ENCODE peak calls at places on chromosomes 4 and X, in six cellular contexts. C is A549, Y is HepG2, G is endothelial cell of umbilical vein, L is GM12878, I is K562. M is an unnamed sample.

GRCh38 chr4:53633608-53634007 is 42.3 kb upstream of the LNX1 start:
- DNase-seq in L (no peak), I (no peak), Y (no peak), C (no peak), G (no peak), M (peak)

GRCh38 chr4:184514121-184514988 is 40.0 kb upstream of the IRF2 start:
- DNase-seq in Y (no peak), L (peak), G (peak), C (peak), I (peak), M (peak)

GRCh38 chrX:33324099-33324498 is 112.8 kb upstream of the DMD start:
- DNase-seq in G (no peak), I (peak), C (no peak), Y (no peak), L (no peak), M (no peak)

GRCh38 chrX:20066968-20067708 is 49.6 kb downstream of the MAP7D2 start:
- DNase-seq in Y (peak), C (peak), G (peak), L (no peak), I (peak), M (peak)

GRCh38 chrX:30643313-30643821 is 9.9 kb upstream of the GK start:
- DNase-seq in G (no peak), Y (peak), I (no peak), C (no peak), L (no peak), M (peak)

GRCh38 chrX:78708171-78708570 is 39.3 kb upstream of the LPAR4 start:
- DNase-seq in G (peak), I (no peak), Y (peak), L (no peak), C (peak), M (peak)

GRCh38 chr4:132767901-132768300 is 381.2 kb upstream of the PCDH10 start:
- DNase-seq in G (no peak), C (no peak), Y (no peak), I (no peak), L (no peak), M (no peak)

GRCh38 chr4:155353923-155354540 is 22.7 kb downstream of the MAP9 start:
- DNase-seq in L (no peak), G (peak), C (peak), I (peak), Y (peak), M (peak)

DNA sequence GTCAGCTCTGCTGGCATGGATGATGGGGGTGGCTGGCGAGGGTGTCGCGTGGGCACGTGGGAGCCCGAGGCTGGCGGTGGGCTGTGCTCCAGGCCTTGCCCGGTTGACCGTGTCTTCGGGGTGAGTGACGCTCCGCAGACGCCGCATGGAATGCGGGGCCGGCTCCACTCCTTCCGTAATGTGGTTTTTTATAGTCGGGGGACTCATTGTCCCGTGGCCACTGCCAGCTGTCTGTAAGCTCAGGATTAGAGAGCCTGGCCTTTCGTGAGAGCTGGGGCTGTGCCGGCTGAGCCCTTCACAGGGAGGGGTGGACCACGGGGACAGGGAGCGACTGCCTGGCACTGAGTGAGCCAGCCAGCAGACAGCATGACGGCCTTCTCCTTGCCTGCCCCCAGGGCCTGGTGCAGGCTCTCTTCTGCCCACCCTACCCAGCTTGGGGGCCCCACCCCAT is 20.4 kb downstream of the DOK7 start:
- DNase-seq in L (no peak), I (no peak), G (no peak), C (no peak), Y (no peak), M (no peak)
- TF ChIP-seq POLR2A in L (no peak), I (no peak), G (no peak), C (no peak), Y (no peak), M (no peak)

DNA sequence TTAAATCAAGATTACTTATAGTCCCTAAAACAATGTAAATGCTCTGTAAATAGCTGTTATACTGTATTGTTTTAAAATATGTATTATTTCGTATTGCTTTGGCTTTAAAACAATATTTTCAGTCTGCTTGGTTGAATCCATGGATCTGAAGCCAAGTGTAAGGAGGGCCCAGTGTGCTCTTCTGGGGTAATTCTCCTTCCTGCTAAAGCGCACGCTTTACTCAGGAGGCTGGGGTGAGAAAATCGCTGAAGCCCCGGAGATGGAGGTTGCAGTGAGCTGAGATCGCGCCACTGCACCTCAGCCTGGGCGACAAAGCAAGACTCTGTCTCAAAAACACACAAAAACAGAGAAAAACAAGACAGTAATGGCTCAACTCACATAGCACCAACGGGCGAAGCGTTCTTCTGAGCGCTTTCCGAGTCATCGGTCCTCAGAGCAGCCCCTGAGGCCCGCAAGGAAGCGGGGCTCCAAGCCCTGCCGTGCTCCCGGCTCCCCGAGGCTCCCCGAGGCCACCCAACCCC is 356 bp upstream of the IDUA start:
- DNase-seq in G (no peak), L (no peak), C (no peak), Y (no peak), I (no peak), M (no peak)
- TF ChIP-seq MYC in G (no peak), L (no peak), C (no peak), Y (no peak), I (no peak), M (no peak)

GRCh38 chrX:101550362-101550761 is at the start of gene ARMCX1:
- DNase-seq in Y (no peak), G (peak), L (no peak), I (no peak), C (peak), M (peak)
- TF ChIP-seq POLR2A in Y (no peak), G (peak), L (no peak), I (no peak), C (no peak), M (no peak)

DNA sequence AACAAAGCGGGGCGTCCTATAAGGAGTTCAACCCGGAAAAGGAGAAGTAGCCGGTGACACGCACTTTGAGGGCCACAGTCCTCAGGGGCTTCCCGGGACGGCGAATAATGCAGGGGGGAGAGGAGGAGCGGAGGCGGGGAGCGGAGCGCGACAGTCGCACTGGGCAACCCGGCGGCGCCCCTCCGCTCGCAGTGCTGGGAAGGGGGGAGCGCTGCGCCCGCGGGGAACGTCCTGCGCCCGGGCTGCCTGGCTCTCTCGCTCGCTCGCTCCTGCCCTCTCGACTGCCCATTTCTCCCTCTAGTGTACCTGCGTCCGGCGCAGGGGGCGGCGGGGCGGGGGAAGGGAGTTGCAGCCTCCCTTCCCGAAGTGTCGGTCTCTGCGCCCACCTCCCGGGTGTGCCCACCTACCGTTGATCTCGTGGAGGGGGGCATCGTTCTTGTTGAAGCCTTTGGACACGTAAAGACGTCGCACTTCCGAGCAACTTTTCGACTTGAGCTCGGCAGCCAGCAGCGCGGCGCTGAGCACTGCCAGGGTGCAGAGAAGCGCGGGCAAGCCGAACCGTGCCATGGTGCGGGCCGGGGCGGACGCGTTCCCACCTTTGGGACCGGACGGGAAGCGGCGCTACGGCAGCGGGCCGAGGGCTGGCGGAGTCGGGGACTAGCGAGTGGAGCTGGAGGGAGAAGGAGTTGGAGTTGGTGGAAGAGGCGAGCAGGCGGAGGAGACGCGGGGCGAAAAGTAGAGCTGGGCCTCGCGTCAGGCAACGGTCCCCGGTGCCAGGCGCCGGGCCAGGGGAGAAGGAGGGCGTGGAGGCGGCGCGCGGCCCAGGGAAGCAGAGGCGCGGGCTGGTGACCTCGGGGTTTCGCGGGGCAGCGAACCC is 652 bp downstream of the GPC4 start:
- DNase-seq in G (no peak), C (peak), L (no peak), Y (no peak), I (no peak), M (no peak)
- TF ChIP-seq MYC in G (no peak), C (no peak), L (no peak), Y (no peak), I (no peak), M (no peak)

GRCh38 chrX:43504394-43504793 is 151.7 kb upstream of the MAOA start:
- DNase-seq in C (no peak), Y (no peak), I (no peak), L (no peak), G (no peak), M (no peak)

GRCh38 chrX:43510194-43510593 is 145.9 kb upstream of the MAOA start:
- DNase-seq in C (no peak), Y (no peak), I (no peak), G (no peak), L (no peak), M (no peak)

GRCh38 chrX:43500996-43501694 is 155.0 kb upstream of the MAOA start:
- DNase-seq in I (no peak), C (no peak), Y (no peak), L (no peak), G (no peak), M (no peak)

GRCh38 chrX:43508694-43509093 is 147.4 kb upstream of the MAOA start:
- DNase-seq in G (no peak), L (no peak), C (no peak), I (no peak), Y (no peak), M (no peak)

DNA sequence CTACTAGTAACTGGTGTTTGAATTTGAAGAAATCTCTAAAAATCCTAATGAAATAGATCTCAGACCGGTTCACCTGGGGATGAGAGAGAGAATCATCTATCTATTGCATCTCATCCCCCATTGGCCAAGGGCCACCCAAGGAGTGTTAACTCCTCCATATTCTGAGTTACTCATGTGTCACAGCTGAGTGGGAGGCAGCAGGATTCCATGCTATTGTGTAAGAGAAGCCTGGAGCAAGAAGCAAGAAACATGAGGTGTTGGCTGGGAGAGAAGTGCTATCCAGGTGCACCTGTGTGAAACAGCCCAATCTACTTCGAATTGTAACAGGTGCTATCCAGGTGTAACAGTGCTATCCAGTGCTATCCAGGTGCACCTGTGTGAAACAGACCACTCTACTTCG is 150.3 kb upstream of the MAOA start:
- DNase-seq in Y (no peak), I (no peak), G (no peak), C (no peak), L (no peak), M (no peak)
- TF ChIP-seq POLR2A in Y (no peak), I (no peak), G (no peak), C (no peak), L (no peak), M (no peak)

GRCh38 chr4:3479358-3480101 is 16.4 kb downstream of the DOK7 start:
- DNase-seq in Y (no peak), L (no peak), G (no peak), C (no peak), I (no peak), M (no peak)
- TF ChIP-seq MYC in Y (no peak), L (no peak), G (no peak), C (no peak), I (no peak), M (no peak)

DNA sequence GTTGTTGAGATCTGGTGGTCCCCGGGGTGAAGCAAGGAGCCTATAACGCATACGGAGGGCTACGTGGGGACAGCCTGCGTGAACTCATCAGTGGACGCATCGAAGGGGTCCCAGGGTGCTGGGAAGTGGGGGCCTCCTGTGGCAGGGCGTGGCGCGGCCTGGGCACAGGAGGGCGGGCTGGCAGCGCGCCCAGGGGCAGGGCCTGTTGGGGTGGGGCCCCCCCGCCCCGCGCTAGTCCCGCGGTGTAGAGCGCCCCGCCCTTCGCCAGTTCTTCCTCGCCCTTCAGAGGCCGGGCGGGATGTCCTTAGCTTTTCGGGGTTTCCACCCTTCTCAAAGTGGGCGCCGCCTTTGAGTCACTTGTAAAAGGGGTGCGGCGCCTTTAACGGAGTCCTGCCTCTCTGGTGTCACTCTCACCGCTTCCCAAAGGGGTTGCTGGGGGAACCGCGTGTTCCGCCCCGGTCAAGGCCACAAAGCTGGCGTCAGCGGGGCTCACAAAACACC is 632 bp downstream of the PLP2 start:
- DNase-seq in L (no peak), G (peak), Y (no peak), C (peak), I (peak), M (peak)
- TF ChIP-seq POLR2A in L (peak), G (peak), Y (no peak), C (peak), I (no peak), M (no peak)

GRCh38 chr4:61501812-61502211 is 301.7 kb downstream of the ADGRL3 start:
- DNase-seq in Y (no peak), C (no peak), I (no peak), L (no peak), G (no peak), M (no peak)
- TF ChIP-seq MYC in Y (no peak), C (no peak), I (no peak), L (no peak), G (no peak), M (no peak)